ENCODE peak calls at places on chromosomes 3 and 15, in six cellular contexts. One of them, this sample, is unnamed.

GRCh38 chr3:150391200-150391599 is 16.9 kb upstream of the TSC22D2 start:
- DNase-seq in mesenteric fat pad: no peak
- DNase-seq in B cell: no peak
- DNase-seq in stimulated activated CD8-positive, alpha-beta memory T cell treated with anti-CD3 and anti-CD28 coated beads, Interleukin-4, amount 100 ng/mL, for 4 hours: no peak
- DNase-seq in GDM1: no peak
- DNase-seq in skeletal muscle cell: no peak
- DNase-seq in this sample: no peak

GRCh38 chr3:52495096-52495495 is at the start of gene STAB1:
- DNase-seq in mesenteric fat pad: no peak
- DNase-seq in B cell: no peak
- DNase-seq in stimulated activated CD8-positive, alpha-beta memory T cell treated with anti-CD3 and anti-CD28 coated beads, Interleukin-4, amount 100 ng/mL, for 4 hours: no peak
- DNase-seq in GDM1: peak; percentile 37
- DNase-seq in skeletal muscle cell: no peak
- DNase-seq in this sample: peak; percentile 39

GRCh38 chr15:29259233-29259632 is 10.4 kb downstream of the NSMCE3 start:
- DNase-seq in mesenteric fat pad: no peak
- DNase-seq in B cell: no peak
- DNase-seq in stimulated activated CD8-positive, alpha-beta memory T cell treated with anti-CD3 and anti-CD28 coated beads, Interleukin-4, amount 100 ng/mL, for 4 hours: no peak
- DNase-seq in GDM1: no peak
- DNase-seq in skeletal muscle cell: no peak
- DNase-seq in this sample: peak; percentile 28

GRCh38 chr3:152084441-152084840 is 184.3 kb upstream of the MBNL1 start:
- DNase-seq in mesenteric fat pad: no peak
- DNase-seq in B cell: no peak
- DNase-seq in stimulated activated CD8-positive, alpha-beta memory T cell treated with anti-CD3 and anti-CD28 coated beads, Interleukin-4, amount 100 ng/mL, for 4 hours: no peak
- DNase-seq in GDM1: no peak
- DNase-seq in skeletal muscle cell: no peak
- DNase-seq in this sample: no peak

GRCh38 chr3:20111836-20112235 is 71.6 kb downstream of the KAT2B start:
- DNase-seq in mesenteric fat pad: no peak
- DNase-seq in B cell: no peak
- DNase-seq in stimulated activated CD8-positive, alpha-beta memory T cell treated with anti-CD3 and anti-CD28 coated beads, Interleukin-4, amount 100 ng/mL, for 4 hours: no peak
- DNase-seq in GDM1: no peak
- DNase-seq in skeletal muscle cell: no peak
- DNase-seq in this sample: no peak

GRCh38 chr3:414063-414462 is 217.5 kb downstream of the CHL1 start:
- DNase-seq in mesenteric fat pad: no peak
- DNase-seq in B cell: peak; percentile 4
- DNase-seq in stimulated activated CD8-positive, alpha-beta memory T cell treated with anti-CD3 and anti-CD28 coated beads, Interleukin-4, amount 100 ng/mL, for 4 hours: no peak
- DNase-seq in GDM1: no peak
- DNase-seq in skeletal muscle cell: no peak
- DNase-seq in this sample: peak; percentile 42

GRCh38 chr3:66431494-66431893 is 69.3 kb downstream of the LRIG1 start:
- DNase-seq in mesenteric fat pad: no peak
- DNase-seq in B cell: no peak
- DNase-seq in stimulated activated CD8-positive, alpha-beta memory T cell treated with anti-CD3 and anti-CD28 coated beads, Interleukin-4, amount 100 ng/mL, for 4 hours: no peak
- DNase-seq in GDM1: no peak
- DNase-seq in skeletal muscle cell: peak; percentile 78
- DNase-seq in this sample: no peak

GRCh38 chr3:71109241-71109976 is 474.1 kb downstream of the FOXP1 start:
- DNase-seq in mesenteric fat pad: no peak
- DNase-seq in B cell: no peak
- DNase-seq in stimulated activated CD8-positive, alpha-beta memory T cell treated with anti-CD3 and anti-CD28 coated beads, Interleukin-4, amount 100 ng/mL, for 4 hours: no peak
- DNase-seq in GDM1: no peak
- DNase-seq in skeletal muscle cell: peak; percentile 67
- DNase-seq in this sample: no peak

GRCh38 chr15:70275461-70276138 is 177.9 kb upstream of the TLE3 start:
- DNase-seq in mesenteric fat pad: peak; percentile 64
- DNase-seq in B cell: no peak
- DNase-seq in stimulated activated CD8-positive, alpha-beta memory T cell treated with anti-CD3 and anti-CD28 coated beads, Interleukin-4, amount 100 ng/mL, for 4 hours: no peak
- DNase-seq in GDM1: no peak
- DNase-seq in skeletal muscle cell: no peak
- DNase-seq in this sample: no peak

GRCh38 chr15:100860829-100861510 is 18.7 kb upstream of the ALDH1A3 start:
- DNase-seq in mesenteric fat pad: peak; percentile 28
- DNase-seq in B cell: no peak
- DNase-seq in stimulated activated CD8-positive, alpha-beta memory T cell treated with anti-CD3 and anti-CD28 coated beads, Interleukin-4, amount 100 ng/mL, for 4 hours: no peak
- DNase-seq in GDM1: no peak
- DNase-seq in skeletal muscle cell: no peak
- DNase-seq in this sample: no peak

GRCh38 chr3:18111702-18112311 is 313.3 kb downstream of the SATB1 start:
- DNase-seq in mesenteric fat pad: no peak
- DNase-seq in B cell: peak; percentile 8
- DNase-seq in stimulated activated CD8-positive, alpha-beta memory T cell treated with anti-CD3 and anti-CD28 coated beads, Interleukin-4, amount 100 ng/mL, for 4 hours: no peak
- DNase-seq in GDM1: peak; percentile 54
- DNase-seq in skeletal muscle cell: no peak
- DNase-seq in this sample: peak; percentile 80

GRCh38 chr3:172101107-172101506 is 61.7 kb downstream of the FNDC3B start:
- DNase-seq in mesenteric fat pad: no peak
- DNase-seq in B cell: no peak
- DNase-seq in stimulated activated CD8-positive, alpha-beta memory T cell treated with anti-CD3 and anti-CD28 coated beads, Interleukin-4, amount 100 ng/mL, for 4 hours: no peak
- DNase-seq in GDM1: no peak
- DNase-seq in skeletal muscle cell: no peak
- DNase-seq in this sample: no peak

GRCh38 chr3:77620009-77620408 is 580.1 kb downstream of the ROBO2 start:
- DNase-seq in mesenteric fat pad: no peak
- DNase-seq in B cell: no peak
- DNase-seq in stimulated activated CD8-positive, alpha-beta memory T cell treated with anti-CD3 and anti-CD28 coated beads, Interleukin-4, amount 100 ng/mL, for 4 hours: no peak
- DNase-seq in GDM1: no peak
- DNase-seq in skeletal muscle cell: no peak
- DNase-seq in this sample: no peak

GRCh38 chr3:48018841-48019240 is 2.6 kb upstream of the MAP4 start:
- DNase-seq in mesenteric fat pad: no peak
- DNase-seq in B cell: no peak
- DNase-seq in stimulated activated CD8-positive, alpha-beta memory T cell treated with anti-CD3 and anti-CD28 coated beads, Interleukin-4, amount 100 ng/mL, for 4 hours: no peak
- DNase-seq in GDM1: no peak
- DNase-seq in skeletal muscle cell: peak; percentile 29
- DNase-seq in this sample: no peak

GRCh38 chr15:58682234-58682633 is 67.3 kb downstream of the ADAM10 start:
- DNase-seq in mesenteric fat pad: no peak
- DNase-seq in B cell: no peak
- DNase-seq in stimulated activated CD8-positive, alpha-beta memory T cell treated with anti-CD3 and anti-CD28 coated beads, Interleukin-4, amount 100 ng/mL, for 4 hours: no peak
- DNase-seq in GDM1: no peak
- DNase-seq in skeletal muscle cell: no peak
- DNase-seq in this sample: no peak

GRCh38 chr3:128532007-128532983 is 39.3 kb upstream of the GATA2 start:
- DNase-seq in mesenteric fat pad: no peak
- DNase-seq in B cell: no peak
- DNase-seq in stimulated activated CD8-positive, alpha-beta memory T cell treated with anti-CD3 and anti-CD28 coated beads, Interleukin-4, amount 100 ng/mL, for 4 hours: no peak
- DNase-seq in GDM1: no peak
- DNase-seq in skeletal muscle cell: no peak
- DNase-seq in this sample: peak; percentile 27

GRCh38 chr15:44264148-44264547 is 24.4 kb upstream of the GOLM2 start:
- DNase-seq in mesenteric fat pad: no peak
- DNase-seq in B cell: no peak
- DNase-seq in stimulated activated CD8-positive, alpha-beta memory T cell treated with anti-CD3 and anti-CD28 coated beads, Interleukin-4, amount 100 ng/mL, for 4 hours: no peak
- DNase-seq in GDM1: no peak
- DNase-seq in skeletal muscle cell: no peak
- DNase-seq in this sample: no peak

GRCh38 chr3:39099242-39099641 is 8.2 kb downstream of the GORASP1 start:
- DNase-seq in mesenteric fat pad: no peak
- DNase-seq in B cell: no peak
- DNase-seq in stimulated activated CD8-positive, alpha-beta memory T cell treated with anti-CD3 and anti-CD28 coated beads, Interleukin-4, amount 100 ng/mL, for 4 hours: no peak
- DNase-seq in GDM1: no peak
- DNase-seq in skeletal muscle cell: no peak
- DNase-seq in this sample: no peak

GRCh38 chr3:41199866-41200668 is 762 bp downstream of the CTNNB1 start:
- DNase-seq in mesenteric fat pad: no peak
- DNase-seq in B cell: peak; percentile 66
- DNase-seq in stimulated activated CD8-positive, alpha-beta memory T cell treated with anti-CD3 and anti-CD28 coated beads, Interleukin-4, amount 100 ng/mL, for 4 hours: peak; percentile 7
- DNase-seq in GDM1: no peak
- DNase-seq in skeletal muscle cell: no peak
- DNase-seq in this sample: peak; percentile 74